ENCODE peak calls at places on chromosomes 3 and 15, in four cellular contexts. One of them, this sample, is unnamed.

GRCh38 chr3:8663177-8664061 is 18.8 kb upstream of the SSUH2 start:
- DNase-seq in cardiac fibroblast: peak
- DNase-seq in foreskin fibroblast: peak
- DNase-seq in uterus: no peak
- DNase-seq in this sample: peak

GRCh38 chr15:45635191-45635638 is 386 bp downstream of the SQOR start:
- DNase-seq in cardiac fibroblast: no peak
- DNase-seq in foreskin fibroblast: no peak
- DNase-seq in uterus: peak
- DNase-seq in this sample: no peak

GRCh38 chr3:47803478-47804025 is 614 bp downstream of the DHX30 start:
- DNase-seq in cardiac fibroblast: no peak
- DNase-seq in foreskin fibroblast: no peak
- DNase-seq in uterus: no peak
- DNase-seq in this sample: no peak

GRCh38 chr15:73440571-73440970 is 2.4 kb upstream of the REC114 start:
- DNase-seq in cardiac fibroblast: no peak
- DNase-seq in foreskin fibroblast: no peak
- DNase-seq in uterus: no peak
- DNase-seq in this sample: no peak

GRCh38 chr15:58115692-58116091 is 22.5 kb upstream of the AQP9 start:
- DNase-seq in cardiac fibroblast: peak
- DNase-seq in foreskin fibroblast: no peak
- DNase-seq in uterus: no peak
- DNase-seq in this sample: no peak

GRCh38 chr3:165513715-165514711 is 317.8 kb upstream of the SLITRK3 start:
- DNase-seq in cardiac fibroblast: no peak
- DNase-seq in foreskin fibroblast: no peak
- DNase-seq in uterus: no peak
- DNase-seq in this sample: no peak

GRCh38 chr3:48696156-48696555 is 10.4 kb upstream of the NCKIPSD start:
- DNase-seq in cardiac fibroblast: no peak
- DNase-seq in foreskin fibroblast: no peak
- DNase-seq in uterus: no peak
- DNase-seq in this sample: no peak

GRCh38 chr15:35545316-35545824 is 595 bp downstream of the DPH6 start:
- DNase-seq in cardiac fibroblast: peak
- DNase-seq in foreskin fibroblast: peak
- DNase-seq in uterus: peak
- DNase-seq in this sample: no peak

GRCh38 chr3:43001094-43001553 is 22.0 kb downstream of the GASK1A start:
- DNase-seq in cardiac fibroblast: peak
- DNase-seq in foreskin fibroblast: peak
- DNase-seq in uterus: peak
- DNase-seq in this sample: peak

GRCh38 chr3:52428151-52429005 is 16.5 kb downstream of the SEMA3G start:
- DNase-seq in cardiac fibroblast: peak
- DNase-seq in foreskin fibroblast: peak
- DNase-seq in uterus: peak
- DNase-seq in this sample: peak

GRCh38 chr3:976021-976420 is 116.8 kb upstream of the CNTN6 start:
- DNase-seq in cardiac fibroblast: peak
- DNase-seq in foreskin fibroblast: no peak
- DNase-seq in uterus: no peak
- DNase-seq in this sample: no peak

GRCh38 chr3:48915296-48915695 is 3.3 kb upstream of the ARIH2 start:
- DNase-seq in cardiac fibroblast: no peak
- DNase-seq in foreskin fibroblast: no peak
- DNase-seq in uterus: no peak
- DNase-seq in this sample: no peak

GRCh38 chr3:188950832-188951489 is 220.8 kb upstream of the TPRG1 start:
- DNase-seq in cardiac fibroblast: peak
- DNase-seq in foreskin fibroblast: peak
- DNase-seq in uterus: peak
- DNase-seq in this sample: peak

GRCh38 chr3:186003610-186004009 is 65.8 kb upstream of the TRA2B start:
- DNase-seq in cardiac fibroblast: no peak
- DNase-seq in foreskin fibroblast: no peak
- DNase-seq in uterus: no peak
- DNase-seq in this sample: no peak

GRCh38 chr3:38644662-38645053 is 4.8 kb downstream of the SCN5A start:
- DNase-seq in cardiac fibroblast: no peak
- DNase-seq in foreskin fibroblast: no peak
- DNase-seq in uterus: no peak
- DNase-seq in this sample: no peak

GRCh38 chr3:141242722-141243092 is 11.1 kb downstream of the PXYLP1 start:
- DNase-seq in cardiac fibroblast: no peak
- DNase-seq in foreskin fibroblast: no peak
- DNase-seq in uterus: no peak
- DNase-seq in this sample: no peak
- TF ChIP-seq CTCF in cardiac fibroblast: no peak
- TF ChIP-seq CTCF in foreskin fibroblast: no peak
- TF ChIP-seq CTCF in uterus: no peak
- TF ChIP-seq CTCF in this sample: no peak

GRCh38 chr3:57646723-57647122 is 46.2 kb downstream of the DENND6A start:
- DNase-seq in cardiac fibroblast: peak
- DNase-seq in foreskin fibroblast: peak
- DNase-seq in uterus: no peak
- DNase-seq in this sample: no peak
- TF ChIP-seq CTCF in cardiac fibroblast: no peak
- TF ChIP-seq CTCF in foreskin fibroblast: peak
- TF ChIP-seq CTCF in uterus: peak
- TF ChIP-seq CTCF in this sample: peak

DNA sequence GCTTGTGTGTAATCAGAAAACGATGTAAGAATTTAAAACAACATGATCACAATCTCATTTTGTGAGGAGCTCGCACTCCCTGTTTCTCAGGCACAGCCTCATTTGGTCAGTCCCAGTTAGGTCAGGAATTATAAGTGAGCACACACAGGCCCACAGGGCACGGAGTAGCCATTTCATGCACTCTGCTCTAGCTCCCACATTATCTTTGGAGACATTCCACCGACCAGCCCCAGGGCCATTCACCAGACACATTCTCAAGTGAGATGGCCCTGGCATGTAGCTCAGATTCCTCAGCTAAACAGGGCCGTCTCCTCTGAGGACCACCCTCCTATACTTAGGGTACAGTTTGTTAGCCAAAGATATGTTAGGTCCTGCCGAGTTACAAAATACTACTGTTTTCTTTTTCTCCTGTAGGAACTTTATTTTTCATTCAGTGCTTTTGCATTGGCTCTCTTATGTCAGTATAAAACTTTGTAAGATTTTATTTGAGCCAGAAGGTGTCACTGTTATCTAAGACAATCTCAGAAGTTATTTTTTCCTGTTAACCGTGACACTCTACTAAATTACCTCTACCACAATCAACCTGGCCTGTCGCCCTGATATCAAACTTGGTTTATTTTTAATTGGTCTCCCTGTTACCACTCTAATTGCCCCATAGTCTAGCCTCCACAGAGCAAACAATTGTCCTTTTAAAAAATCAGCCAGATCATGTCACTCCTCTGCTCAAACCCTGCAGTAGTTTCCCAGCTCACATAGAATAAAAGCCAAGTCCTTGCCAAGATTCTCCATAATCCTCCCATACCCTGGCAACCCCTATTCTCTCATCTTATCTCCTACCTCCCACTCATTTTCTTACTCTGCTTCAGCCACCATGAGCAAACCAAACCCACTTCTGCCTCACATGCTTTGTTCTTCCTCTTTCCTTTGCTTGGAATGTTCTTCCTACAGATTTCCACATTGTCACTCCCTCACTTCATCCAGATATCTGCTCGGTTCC is 105.7 kb downstream of the PPP2R3A start:
- DNase-seq in cardiac fibroblast: peak
- DNase-seq in foreskin fibroblast: peak
- DNase-seq in uterus: peak
- DNase-seq in this sample: peak
- TF ChIP-seq CTCF in cardiac fibroblast: no peak
- TF ChIP-seq CTCF in foreskin fibroblast: no peak
- TF ChIP-seq CTCF in uterus: peak
- TF ChIP-seq CTCF in this sample: no peak

DNA sequence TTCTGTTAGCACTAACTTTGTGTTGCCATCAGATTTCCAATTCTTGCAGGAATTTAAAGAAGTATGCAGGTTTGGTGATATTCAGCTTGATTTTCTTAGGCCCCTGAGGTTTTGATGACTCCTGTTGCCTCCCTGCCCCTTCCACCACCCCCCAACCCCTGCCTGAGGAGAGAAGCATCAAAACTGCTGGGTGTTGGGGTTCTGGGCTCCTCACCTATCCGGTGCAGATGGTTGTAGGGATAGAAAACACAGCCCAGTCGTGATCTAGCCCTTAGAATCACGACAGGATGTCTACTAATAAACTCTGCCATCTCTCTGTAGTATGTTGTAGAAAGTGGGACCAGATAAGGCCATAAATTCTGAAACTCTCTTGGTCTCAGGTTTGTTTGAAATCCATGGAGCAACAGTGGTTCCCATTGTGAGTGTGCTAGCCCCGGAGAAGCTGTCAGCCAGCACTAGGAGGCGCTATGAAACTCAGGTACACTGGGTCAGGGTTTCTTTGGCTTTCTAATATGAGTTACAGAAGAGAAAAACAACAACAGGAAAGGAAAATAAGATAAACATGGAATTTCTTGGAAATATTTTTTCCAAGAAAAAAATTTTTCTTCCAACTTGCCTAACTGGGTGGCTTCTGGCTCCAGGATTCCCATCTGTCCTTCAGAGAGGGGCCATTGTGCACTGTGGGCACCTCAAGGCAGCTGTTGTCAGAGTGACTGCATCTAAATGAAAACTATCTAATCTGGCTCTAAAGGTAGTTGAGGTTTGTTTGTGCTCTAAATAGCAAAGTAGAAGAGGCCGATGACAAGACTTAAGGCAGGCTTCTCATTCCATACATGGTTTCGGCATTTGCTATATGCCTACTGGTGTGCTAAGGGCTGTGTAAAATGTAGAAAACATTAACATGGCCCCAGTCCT is 8.7 kb downstream of the SRP14 start:
- DNase-seq in cardiac fibroblast: peak
- DNase-seq in foreskin fibroblast: no peak
- DNase-seq in uterus: no peak
- DNase-seq in this sample: no peak
- TF ChIP-seq CTCF in cardiac fibroblast: peak
- TF ChIP-seq CTCF in foreskin fibroblast: peak
- TF ChIP-seq CTCF in uterus: peak
- TF ChIP-seq CTCF in this sample: peak

GRCh38 chr3:155979746-155980145 is 109.3 kb downstream of the GMPS start:
- DNase-seq in cardiac fibroblast: peak
- DNase-seq in foreskin fibroblast: no peak
- DNase-seq in uterus: no peak
- DNase-seq in this sample: peak

GRCh38 chr3:155981669-155982068 is 111.2 kb downstream of the GMPS start:
- DNase-seq in cardiac fibroblast: peak
- DNase-seq in foreskin fibroblast: no peak
- DNase-seq in uterus: no peak
- DNase-seq in this sample: no peak

GRCh38 chr3:155983834-155984474 is 113.5 kb downstream of the GMPS start:
- DNase-seq in cardiac fibroblast: no peak
- DNase-seq in foreskin fibroblast: no peak
- DNase-seq in uterus: no peak
- DNase-seq in this sample: no peak

GRCh38 chr3:155972885-155973584 is 102.6 kb downstream of the GMPS start:
- DNase-seq in cardiac fibroblast: no peak
- DNase-seq in foreskin fibroblast: no peak
- DNase-seq in uterus: no peak
- DNase-seq in this sample: no peak

DNA sequence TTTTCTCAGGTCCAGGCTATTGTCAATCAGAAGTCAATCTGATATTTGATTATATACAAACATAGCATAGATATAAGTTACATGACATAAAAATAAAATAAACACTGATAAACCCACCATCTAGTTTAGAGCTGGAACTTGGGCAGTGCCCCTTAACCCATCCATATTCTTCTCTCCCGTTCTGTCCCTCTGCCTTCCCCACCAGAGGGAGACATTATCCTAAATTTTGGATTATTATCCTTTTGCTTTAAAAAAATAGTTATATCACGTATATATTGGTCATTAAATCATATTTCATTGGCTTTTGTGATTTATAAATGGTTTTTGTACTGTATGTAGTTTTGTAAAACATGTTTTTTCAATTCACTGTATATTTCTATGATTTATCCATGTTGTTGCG is 107.9 kb downstream of the GMPS start:
- DNase-seq in cardiac fibroblast: no peak
- DNase-seq in foreskin fibroblast: no peak
- DNase-seq in uterus: no peak
- DNase-seq in this sample: no peak
- TF ChIP-seq CTCF in cardiac fibroblast: peak
- TF ChIP-seq CTCF in foreskin fibroblast: peak
- TF ChIP-seq CTCF in uterus: no peak
- TF ChIP-seq CTCF in this sample: peak

DNA sequence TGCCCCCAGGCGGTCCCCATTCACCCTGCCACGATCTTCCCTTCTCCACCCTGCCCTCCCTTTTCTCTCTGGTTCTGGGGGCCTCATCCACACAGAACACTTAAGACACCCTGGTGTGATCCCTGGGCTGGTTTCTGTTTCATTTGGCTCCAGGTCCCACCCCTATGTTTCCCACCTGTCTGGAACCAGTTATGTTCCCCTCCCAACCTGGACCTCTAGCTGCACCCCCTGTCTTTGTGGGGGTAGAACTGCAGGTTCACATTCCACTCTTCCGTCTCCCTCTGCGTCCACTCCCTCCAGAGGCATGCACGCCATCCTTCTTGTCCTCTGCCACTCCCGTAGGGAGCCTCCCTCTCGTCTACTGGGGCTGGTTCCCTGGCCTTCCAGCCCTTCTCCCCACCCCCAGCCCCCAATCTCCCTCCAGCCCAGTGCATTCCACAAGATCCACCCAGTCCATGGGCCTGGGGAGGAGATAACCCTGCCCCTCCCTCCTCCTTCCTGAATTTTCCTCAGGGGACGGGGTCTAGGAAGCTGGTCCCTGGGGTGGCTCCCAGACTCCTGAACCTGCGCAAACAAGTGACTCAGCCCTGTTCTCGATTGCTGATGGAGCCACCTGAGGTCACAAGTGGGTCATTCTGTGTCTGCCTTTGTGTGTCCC is 73.8 kb downstream of the ABTB1 start:
- DNase-seq in cardiac fibroblast: no peak
- DNase-seq in foreskin fibroblast: no peak
- DNase-seq in uterus: no peak
- DNase-seq in this sample: no peak
- TF ChIP-seq CTCF in cardiac fibroblast: peak
- TF ChIP-seq CTCF in foreskin fibroblast: no peak
- TF ChIP-seq CTCF in uterus: no peak
- TF ChIP-seq CTCF in this sample: peak

This sample was measured in astrocyte of the cerebellum.